ENCODE peak calls at places on chromosomes 7 and 10, in six cellular contexts. One of them, this sample, is unnamed.

GRCh38 chr10:100470367-100470766 is 7.6 kb downstream of the WNT8B start:
- DNase-seq in HepG2: no peak
- DNase-seq in H1: no peak
- DNase-seq in GM12891: no peak
- DNase-seq in GM12878: no peak
- DNase-seq in K562: no peak
- DNase-seq in this sample: no peak

GRCh38 chr7:82230826-82231581 is 212.6 kb downstream of the CACNA2D1 start:
- DNase-seq in HepG2: no peak
- DNase-seq in H1: no peak
- DNase-seq in GM12891: no peak
- DNase-seq in GM12878: no peak
- DNase-seq in K562: no peak
- DNase-seq in this sample: no peak

GRCh38 chr7:130942211-130942964 is 208.4 kb upstream of the KLF14 start:
- DNase-seq in HepG2: peak
- DNase-seq in H1: no peak
- DNase-seq in GM12891: no peak
- DNase-seq in GM12878: no peak
- DNase-seq in K562: peak
- DNase-seq in this sample: no peak

GRCh38 chr7:38748056-38748610 is 117.0 kb upstream of the AMPH start:
- DNase-seq in HepG2: no peak
- DNase-seq in H1: no peak
- DNase-seq in GM12891: no peak
- DNase-seq in GM12878: no peak
- DNase-seq in K562: peak
- DNase-seq in this sample: no peak

GRCh38 chr7:130298927-130299326 is 6.0 kb downstream of the CPA4 start:
- DNase-seq in HepG2: no peak
- DNase-seq in H1: no peak
- DNase-seq in GM12891: no peak
- DNase-seq in GM12878: no peak
- DNase-seq in K562: no peak
- DNase-seq in this sample: no peak

GRCh38 chr10:49168821-49169495 is 19.2 kb downstream of the TMEM273 start:
- DNase-seq in HepG2: no peak
- DNase-seq in H1: peak
- DNase-seq in GM12891: no peak
- DNase-seq in GM12878: no peak
- DNase-seq in K562: no peak
- DNase-seq in this sample: no peak

GRCh38 chr10:59388577-59388976 is 26.2 kb upstream of the FAM13C start:
- DNase-seq in HepG2: no peak
- DNase-seq in H1: no peak
- DNase-seq in GM12891: no peak
- DNase-seq in GM12878: no peak
- DNase-seq in K562: no peak
- DNase-seq in this sample: no peak

GRCh38 chr10:17673517-17674051 is 29.6 kb downstream of the STAM start:
- DNase-seq in HepG2: peak
- DNase-seq in H1: no peak
- DNase-seq in GM12891: no peak
- DNase-seq in GM12878: no peak
- DNase-seq in K562: peak
- DNase-seq in this sample: no peak

GRCh38 chr7:140342732-140343514 is 55.4 kb downstream of the SLC37A3 start:
- DNase-seq in HepG2: peak
- DNase-seq in H1: peak
- DNase-seq in GM12891: no peak
- DNase-seq in GM12878: no peak
- DNase-seq in K562: peak
- DNase-seq in this sample: no peak

GRCh38 chr7:46393142-46393541 is 472.1 kb upstream of the IGFBP3 start:
- DNase-seq in HepG2: no peak
- DNase-seq in H1: no peak
- DNase-seq in GM12891: no peak
- DNase-seq in GM12878: no peak
- DNase-seq in K562: no peak
- DNase-seq in this sample: no peak

GRCh38 chr7:140596751-140597424 is 43.7 kb downstream of the DENND2A start:
- DNase-seq in HepG2: no peak
- DNase-seq in H1: no peak
- DNase-seq in GM12891: no peak
- DNase-seq in GM12878: no peak
- DNase-seq in K562: no peak
- DNase-seq in this sample: no peak

GRCh38 chr7:4871056-4871680 is 9.3 kb upstream of the PAPOLB start:
- DNase-seq in HepG2: no peak
- DNase-seq in H1: no peak
- DNase-seq in GM12891: no peak
- DNase-seq in GM12878: no peak
- DNase-seq in K562: no peak
- DNase-seq in this sample: no peak

GRCh38 chr7:128778946-128779345 is 3.4 kb upstream of the OPN1SW start:
- DNase-seq in HepG2: no peak
- DNase-seq in H1: no peak
- DNase-seq in GM12891: no peak
- DNase-seq in GM12878: no peak
- DNase-seq in K562: no peak
- DNase-seq in this sample: no peak

GRCh38 chr10:127193125-127193524 is 3.3 kb downstream of the INSYN2A start:
- DNase-seq in HepG2: no peak
- DNase-seq in H1: no peak
- DNase-seq in GM12891: no peak
- DNase-seq in GM12878: no peak
- DNase-seq in K562: no peak
- DNase-seq in this sample: no peak

GRCh38 chr7:142391191-142391992 is 133.5 kb upstream of the PRSS58 start:
- DNase-seq in HepG2: no peak
- DNase-seq in H1: peak
- DNase-seq in GM12891: no peak
- DNase-seq in GM12878: no peak
- DNase-seq in K562: peak
- DNase-seq in this sample: no peak

GRCh38 chr10:52632591-52632990 is 140.0 kb downstream of the MBL2 start:
- DNase-seq in HepG2: no peak
- DNase-seq in H1: no peak
- DNase-seq in GM12891: no peak
- DNase-seq in GM12878: no peak
- DNase-seq in K562: no peak
- DNase-seq in this sample: no peak

GRCh38 chr10:126425473-126426065 is 37.3 kb upstream of the ADAM12 start:
- DNase-seq in HepG2: no peak
- DNase-seq in H1: no peak
- DNase-seq in GM12891: no peak
- DNase-seq in GM12878: no peak
- DNase-seq in K562: no peak
- DNase-seq in this sample: no peak

GRCh38 chr7:140996-141395 is 51.4 kb upstream of the FAM20C start:
- DNase-seq in HepG2: no peak
- DNase-seq in H1: no peak
- DNase-seq in GM12891: no peak
- DNase-seq in GM12878: no peak
- DNase-seq in K562: no peak
- DNase-seq in this sample: no peak

GRCh38 chr10:80154978-80155695 is 22.6 kb downstream of the PLAC9 start:
- DNase-seq in HepG2: no peak
- DNase-seq in H1: no peak
- DNase-seq in GM12891: no peak
- DNase-seq in GM12878: no peak
- DNase-seq in K562: no peak
- DNase-seq in this sample: no peak

GRCh38 chr7:78530351-78530750 is 731.8 kb downstream of the PHTF2 start:
- DNase-seq in HepG2: peak
- DNase-seq in H1: no peak
- DNase-seq in GM12891: no peak
- DNase-seq in GM12878: no peak
- DNase-seq in K562: no peak
- DNase-seq in this sample: no peak

DNA sequence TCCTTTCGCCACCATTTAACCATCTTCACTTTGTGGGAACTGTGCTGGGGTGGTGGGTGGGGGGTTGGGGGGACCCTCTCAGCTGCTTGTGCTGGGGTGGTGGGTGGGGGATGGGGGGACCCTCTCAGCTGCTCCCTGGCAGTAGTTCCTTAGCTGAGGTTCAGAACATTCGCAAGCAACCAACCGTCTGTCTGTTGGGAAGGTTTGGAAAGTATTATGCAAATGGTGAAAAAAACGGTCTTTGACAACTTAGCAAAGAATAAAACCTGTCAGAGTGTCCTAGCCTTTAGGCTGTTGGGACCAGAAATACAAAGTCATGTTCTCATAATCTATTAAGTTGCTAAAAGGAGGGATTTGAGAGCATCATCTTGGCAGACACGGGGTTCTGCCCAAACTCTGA is 14.2 kb upstream of the SRGN start:
- DNase-seq in HepG2: no peak
- DNase-seq in H1: no peak
- DNase-seq in GM12891: no peak
- DNase-seq in GM12878: no peak
- DNase-seq in K562: no peak
- DNase-seq in this sample: no peak
- TF ChIP-seq POLR2A in HepG2: no peak
- TF ChIP-seq POLR2A in H1: no peak
- TF ChIP-seq POLR2A in GM12891: no peak
- TF ChIP-seq POLR2A in GM12878: no peak
- TF ChIP-seq POLR2A in K562: no peak
- TF ChIP-seq POLR2A in this sample: no peak

GRCh38 chr7:73891178-73891885 is 30.4 kb downstream of the TMEM270 start:
- DNase-seq in HepG2: no peak
- DNase-seq in H1: no peak
- DNase-seq in GM12891: no peak
- DNase-seq in GM12878: no peak
- DNase-seq in K562: peak
- DNase-seq in this sample: no peak
- TF ChIP-seq TAF1 in HepG2: no peak
- TF ChIP-seq TAF1 in H1: no peak
- TF ChIP-seq TAF1 in GM12891: no peak
- TF ChIP-seq TAF1 in GM12878: no peak
- TF ChIP-seq TAF1 in K562: no peak
- TF ChIP-seq TAF1 in this sample: no peak

GRCh38 chr10:33193867-33194521 is 140.5 kb downstream of the NRP1 start:
- DNase-seq in HepG2: peak
- DNase-seq in H1: no peak
- DNase-seq in GM12891: no peak
- DNase-seq in GM12878: no peak
- DNase-seq in K562: no peak
- DNase-seq in this sample: no peak
- TF ChIP-seq POLR2AphosphoS5 in HepG2: no peak
- TF ChIP-seq POLR2AphosphoS5 in H1: no peak
- TF ChIP-seq POLR2AphosphoS5 in GM12891: no peak
- TF ChIP-seq POLR2AphosphoS5 in GM12878: no peak
- TF ChIP-seq POLR2AphosphoS5 in K562: no peak
- TF ChIP-seq POLR2AphosphoS5 in this sample: no peak

DNA sequence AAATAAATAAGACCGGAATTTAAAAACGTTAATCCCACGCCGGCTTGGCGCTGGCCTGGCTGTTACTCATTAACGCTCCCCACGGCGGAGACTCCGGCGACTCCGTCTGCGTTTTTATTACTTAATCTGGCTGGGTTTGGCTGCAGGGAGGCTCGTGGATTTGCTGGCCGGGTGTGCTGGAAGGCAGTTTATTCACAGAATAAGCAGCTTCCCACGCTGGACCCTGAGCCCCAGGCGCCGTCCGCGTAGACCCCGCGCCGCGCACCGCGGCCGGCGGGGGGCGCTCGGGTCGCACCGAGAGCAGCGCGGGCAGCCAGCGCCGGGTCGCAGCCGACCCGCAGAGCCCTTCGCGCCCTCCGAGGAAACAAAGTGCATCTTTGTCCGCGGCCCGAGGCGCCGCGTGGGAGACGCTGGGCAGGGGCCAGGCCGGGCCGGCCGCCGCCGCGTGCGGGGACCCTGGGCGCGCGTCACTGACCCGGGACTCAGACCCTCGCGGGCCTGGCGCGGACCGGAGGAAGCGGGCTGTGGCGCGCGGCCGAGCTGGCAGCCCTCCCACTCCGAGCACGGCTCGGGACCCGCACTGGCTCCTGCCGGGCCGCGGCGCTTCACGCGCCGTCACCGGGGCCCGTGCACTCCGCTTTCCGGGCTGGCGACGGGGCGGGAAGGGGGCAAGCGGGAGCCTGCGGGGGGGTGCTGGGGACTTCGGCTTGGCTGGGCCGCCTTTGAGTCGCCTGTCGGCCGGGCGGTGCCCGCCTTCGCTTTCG is 586 bp upstream of the GRK5 start:
- DNase-seq in HepG2: no peak
- DNase-seq in H1: peak
- DNase-seq in GM12891: peak
- DNase-seq in GM12878: no peak
- DNase-seq in K562: peak
- DNase-seq in this sample: peak
- TF ChIP-seq POLR2A in HepG2: no peak
- TF ChIP-seq POLR2A in H1: no peak
- TF ChIP-seq POLR2A in GM12891: no peak
- TF ChIP-seq POLR2A in GM12878: no peak
- TF ChIP-seq POLR2A in K562: no peak
- TF ChIP-seq POLR2A in this sample: no peak

This sample was measured in GM12892.